ENCODE peak calls at places on chromosomes 2 and 18, in seven cellular contexts. W is GM23248, C is cardiac muscle cell, Z is trophoblast cell, D is Karpas-422, A is esophagus squamous epithelium, B is kidney. Y is an unnamed sample. For H3K9me3, the result is how much of the 10 kb centered on the place peaks cover.

GRCh38 chr2:25187729-25188350 is 19.5 kb upstream of the POMC start:
- DNase-seq in W (no peak), C (no peak), Z (no peak), D (no peak), A (no peak), B (no peak), Y (no peak)

GRCh38 chr18:49094136-49094535 is 143.4 kb upstream of the SMAD7 start:
- DNase-seq in W (peak), C (peak), Z (no peak), D (no peak), A (no peak), B (no peak), Y (no peak)

GRCh38 chr18:245282-245847 is 22.5 kb downstream of the THOC1 start:
- DNase-seq in W (peak), C (peak), Z (no peak), D (no peak), A (no peak), B (no peak), Y (no peak)

GRCh38 chr2:212428685-212429480 is 109.7 kb downstream of the ERBB4 start:
- DNase-seq in W (no peak), C (no peak), Z (no peak), D (no peak), A (no peak), B (no peak), Y (no peak)

GRCh38 chr18:456361-456821 is 44.1 kb downstream of the COLEC12 start:
- DNase-seq in W (peak), C (peak), Z (no peak), D (no peak), A (no peak), B (no peak), Y (no peak)

GRCh38 chr2:220334210-220334609 is 706.8 kb downstream of the SLC4A3 start:
- DNase-seq in W (peak), C (peak), Z (no peak), D (no peak), A (no peak), B (no peak), Y (no peak)

GRCh38 chr2:241861264-241861663 is 2.6 kb upstream of the PDCD1 start:
- DNase-seq in W (no peak), C (no peak), Z (no peak), D (no peak), A (no peak), B (no peak), Y (no peak)

GRCh38 chr2:161954103-161954502 is 119.9 kb downstream of the DPP4 start:
- DNase-seq in W (no peak), C (no peak), Z (no peak), D (no peak), A (no peak), B (no peak), Y (no peak)

GRCh38 chr18:67672142-67672541 is 155.6 kb upstream of the DSEL start:
- DNase-seq in W (peak), C (peak), Z (no peak), D (no peak), A (no peak), B (no peak), Y (no peak)

GRCh38 chr2:159677654-159678053 is 34.7 kb upstream of the MARCHF7 start:
- DNase-seq in W (peak), C (peak), Z (no peak), D (no peak), A (no peak), B (no peak), Y (no peak)

GRCh38 chr2:153476491-153477095 is 2.0 kb downstream of the RPRM start:
- DNase-seq in W (peak), C (no peak), Z (no peak), D (no peak), A (no peak), B (no peak), Y (no peak)

GRCh38 chr2:125224830-125225229 is 1199.7 kb downstream of the CNTNAP5 start:
- DNase-seq in W (no peak), C (no peak), Z (no peak), D (peak), A (no peak), B (no peak), Y (no peak)

GRCh38 chr2:169109502-169110409 is 40.4 kb downstream of the DHRS9 start:
- DNase-seq in W (peak), C (peak), Z (peak), D (peak), A (no peak), B (peak), Y (peak)

GRCh38 chr18:37561986-37562385 is 3.6 kb downstream of the CELF4 start:
- DNase-seq in W (no peak), C (no peak), Z (no peak), D (no peak), A (no peak), B (no peak), Y (no peak)

GRCh38 chr2:180931841-180932240 is 48.6 kb upstream of the UBE2E3 start:
- DNase-seq in W (no peak), C (no peak), Z (no peak), D (no peak), A (no peak), B (no peak), Y (no peak)

GRCh38 chr18:10681581-10682367 is 155.9 kb downstream of the NAPG start:
- DNase-seq in W (no peak), C (no peak), Z (peak), D (no peak), A (no peak), B (peak), Y (no peak)

GRCh38 chr2:194822657-194823056 is 834.4 kb upstream of the SLC39A10 start:
- DNase-seq in W (no peak), C (no peak), Z (no peak), D (no peak), A (no peak), B (no peak), Y (no peak)

GRCh38 chr2:241616168-241617125 is 20.5 kb downstream of the THAP4 start:
- DNase-seq in W (no peak), C (no peak), Z (no peak), D (no peak), A (no peak), B (peak), Y (no peak)

GRCh38 chr18:31225668-31226067 is 63.0 kb upstream of the DSC1 start:
- DNase-seq in W (no peak), C (peak), Z (peak), D (peak), A (no peak), B (peak), Y (no peak)

GRCh38 chr2:173999272-173999671 is 34.1 kb upstream of the SP3 start:
- DNase-seq in W (no peak), C (no peak), Z (no peak), D (no peak), A (no peak), B (no peak), Y (no peak)

GRCh38 chr2:75044291-75044690 is 85.8 kb downstream of the POLE4 start:
- DNase-seq in W (no peak), C (no peak), Z (no peak), D (no peak), A (no peak), B (no peak), Y (no peak)

GRCh38 chr2:27627963-27628766 is 647 bp downstream of the CCDC121 start:
- DNase-seq in W (peak), C (peak), Z (peak), D (no peak), A (no peak), B (no peak), Y (no peak)

GRCh38 chr2:135563793-135564192 is 32.5 kb downstream of the R3HDM1 start:
- DNase-seq in W (peak), C (peak), Z (no peak), D (no peak), A (no peak), B (no peak), Y (no peak)

GRCh38 chr2:28318023-28318422 is 74.6 kb upstream of the FOSL2 start:
- DNase-seq in W (no peak), C (no peak), Z (no peak), D (no peak), A (no peak), B (no peak), Y (no peak)

GRCh38 chr2:10448208-10448645 is at the start of gene ODC1:
- DNase-seq in W (peak), C (peak), Z (peak), D (peak), A (peak), B (peak), Y (peak)

GRCh38 chr2:224816816-224817215 is 100.7 kb upstream of the CCDC195 start:
- DNase-seq in W (peak), C (peak), Z (peak), D (no peak), A (no peak), B (no peak), Y (no peak)

GRCh38 chr18:62453864-62454263 is 69.0 kb upstream of the ZCCHC2 start:
- DNase-seq in W (no peak), C (no peak), Z (no peak), D (no peak), A (no peak), B (no peak), Y (no peak)

GRCh38 chr2:236337465-236338325 is 73.5 kb upstream of the ASB18 start:
- DNase-seq in W (no peak), C (no peak), Z (no peak), D (no peak), A (no peak), B (peak), Y (no peak)

GRCh38 chr2:25955869-25956535 is 26.3 kb downstream of the KIF3C start:
- DNase-seq in W (no peak), C (no peak), Z (no peak), D (peak), A (no peak), B (peak), Y (no peak)

GRCh38 chr2:84486436-84487115 is 27.5 kb upstream of the SUCLG1 start:
- DNase-seq in W (peak), C (peak), Z (no peak), D (no peak), A (no peak), B (no peak), Y (no peak)

DNA sequence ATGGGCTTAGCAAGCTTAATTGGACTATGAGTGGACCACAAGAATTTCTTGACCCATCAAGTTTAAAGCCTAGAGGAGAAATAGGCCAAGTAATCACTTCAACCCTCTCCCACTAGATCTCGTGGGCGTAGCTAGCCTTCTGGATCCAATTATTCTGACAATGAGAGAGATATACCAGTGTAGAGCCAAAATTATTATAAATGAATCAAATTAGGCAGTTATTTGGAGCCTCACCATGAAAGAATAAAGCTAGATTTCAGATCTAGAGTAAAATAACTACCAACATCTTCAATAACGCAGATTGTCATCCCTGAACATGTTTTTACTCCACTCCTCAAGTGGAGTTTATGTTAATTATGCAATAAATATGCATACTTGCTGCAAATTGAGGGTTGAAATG is 143.9 kb upstream of the CDH20 start:
- DNase-seq in W (no peak), C (no peak), Z (no peak), D (no peak), A (no peak), B (no peak), Y (no peak)
- H3K9me3 ChIP-seq in W (under half), C (under half), Z (under half), D (under half), A (under half), B (under half), Y (under half)

GRCh38 chr2:45882707-45883106 is 231.2 kb downstream of the PRKCE start:
- DNase-seq in W (peak), C (peak), Z (no peak), D (no peak), A (no peak), B (no peak), Y (no peak)

GRCh38 chr2:45876611-45877010 is 225.1 kb downstream of the PRKCE start:
- DNase-seq in W (no peak), C (no peak), Z (no peak), D (no peak), A (no peak), B (no peak), Y (no peak)

GRCh38 chr2:45881970-45882581 is 230.6 kb downstream of the PRKCE start:
- DNase-seq in W (no peak), C (no peak), Z (no peak), D (no peak), A (no peak), B (no peak), Y (no peak)

GRCh38 chr2:45879936-45880335 is 228.5 kb downstream of the PRKCE start:
- DNase-seq in W (no peak), C (no peak), Z (no peak), D (no peak), A (no peak), B (no peak), Y (no peak)

GRCh38 chr2:45879406-45879805 is 227.9 kb downstream of the PRKCE start:
- DNase-seq in W (no peak), C (no peak), Z (no peak), D (peak), A (no peak), B (no peak), Y (no peak)
- H3K9me3 ChIP-seq in W (under half), C (under half), Z (under half), D (under half), A (under half), B (under half), Y (under half)

DNA sequence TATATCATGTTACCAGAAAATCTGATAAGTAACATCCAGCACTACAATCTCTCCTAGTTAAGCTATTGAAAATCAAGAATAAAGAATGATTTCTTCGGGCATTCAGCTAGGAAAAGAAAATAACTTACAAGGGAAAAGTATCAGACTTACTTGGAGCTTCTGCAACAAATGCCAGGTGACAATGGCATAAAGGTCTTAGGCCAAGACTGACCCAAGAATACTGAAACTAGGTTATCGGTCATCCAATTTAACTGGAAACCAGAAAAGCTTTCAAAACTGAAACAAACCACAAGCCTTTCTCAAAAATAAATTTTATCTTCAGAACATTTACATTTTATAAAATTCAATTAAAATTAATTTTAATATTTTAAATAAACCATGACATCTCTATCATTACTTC is 214.0 kb upstream of the CCDC68 start:
- DNase-seq in W (no peak), C (no peak), Z (no peak), D (no peak), A (no peak), B (no peak), Y (no peak)
- H3K9me3 ChIP-seq in W (under half), C (under half), Z (under half), D (under half), A (under half), B (under half), Y (under half)

GRCh38 chr2:120150040-120150482 is 73.1 kb downstream of the TMEM185B start:
- DNase-seq in W (no peak), C (no peak), Z (no peak), D (no peak), A (no peak), B (no peak), Y (no peak)
- H3K9me3 ChIP-seq in W (under half), C (under half), Z (under half), D (under half), A (under half), B (under half), Y (under half)

GRCh38 chr2:21305581-21305980 is 181.8 kb downstream of the TDRD15 start:
- DNase-seq in W (no peak), C (no peak), Z (peak), D (no peak), A (no peak), B (no peak), Y (no peak)

GRCh38 chr2:21303876-21304275 is 180.1 kb downstream of the TDRD15 start:
- DNase-seq in W (no peak), C (no peak), Z (no peak), D (no peak), A (no peak), B (no peak), Y (no peak)

GRCh38 chr2:21310493-21310892 is 186.7 kb downstream of the TDRD15 start:
- DNase-seq in W (no peak), C (no peak), Z (no peak), D (no peak), A (no peak), B (no peak), Y (no peak)

GRCh38 chr2:21307037-21307436 is 183.3 kb downstream of the TDRD15 start:
- DNase-seq in W (no peak), C (no peak), Z (no peak), D (no peak), A (no peak), B (no peak), Y (no peak)

GRCh38 chr2:21306235-21306634 is 182.5 kb downstream of the TDRD15 start:
- DNase-seq in W (no peak), C (no peak), Z (no peak), D (no peak), A (no peak), B (no peak), Y (no peak)
- H3K9me3 ChIP-seq in W (under half), C (under half), Z (under half), D (under half), A (under half), B (under half), Y (under half)

DNA sequence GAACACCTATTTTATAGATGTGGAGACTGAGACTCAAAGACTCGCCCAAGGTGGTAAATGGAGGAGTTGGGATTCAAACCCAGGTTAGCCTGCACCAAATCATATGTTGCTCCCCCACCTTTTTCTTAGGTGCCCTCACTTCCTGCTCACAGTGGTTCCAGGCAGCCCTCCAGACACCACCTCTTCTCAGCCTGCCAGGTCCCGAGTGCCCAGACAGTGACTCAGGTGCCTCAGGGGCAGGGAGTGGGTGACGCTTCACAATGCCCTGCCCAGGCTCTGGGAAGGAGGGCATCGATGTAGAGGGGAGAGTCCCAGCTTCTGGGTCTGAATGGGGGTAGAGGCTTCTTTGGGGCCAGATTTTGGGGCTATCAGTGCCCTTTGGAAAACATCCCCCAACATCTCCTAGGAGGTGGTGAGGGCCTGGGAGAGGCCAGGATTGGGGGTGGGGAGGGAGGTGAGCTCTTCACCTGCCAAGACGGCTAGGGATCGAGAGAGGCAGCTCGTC is 5.2 kb upstream of the DNAJB2 start:
- DNase-seq in W (peak), C (no peak), Z (peak), D (no peak), A (no peak), B (peak), Y (no peak)
- H3K9me3 ChIP-seq in W (under half), C (under half), Z (under half), D (under half), A (under half), B (under half), Y (under half)

Y was measured in T-helper 17 cell.